ENCODE peak calls at places on chromosomes 5 and 9, in nine cellular contexts. O, Y, H, S, V, C, L, D and A are unnamed samples.

GRCh38 chr5:88954511-88954910 is 71.5 kb upstream of the MEF2C start:
- DNase-seq in O (no peak), Y (no peak), H (no peak), S (no peak), V (no peak), C (no peak), L (no peak), D (no peak), A (no peak)

GRCh38 chr9:120366646-120367019 is 213.3 kb downstream of the CDK5RAP2 start:
- DNase-seq in O (no peak), Y (no peak), H (peak), S (no peak), V (no peak), C (no peak), L (peak), D (no peak), A (no peak)

GRCh38 chr5:179377421-179378115 is 32.3 kb upstream of the ADAMTS2 start:
- DNase-seq in O (peak), Y (no peak), H (no peak), S (no peak), V (no peak), C (peak), L (peak), D (no peak), A (no peak)

GRCh38 chr5:151812757-151813309 is 41.1 kb downstream of the G3BP1 start:
- DNase-seq in O (no peak), Y (no peak), H (no peak), S (no peak), V (no peak), C (no peak), L (peak), D (no peak), A (peak)

GRCh38 chr5:67858470-67859096 is 357.0 kb upstream of the PIK3R1 start:
- DNase-seq in O (no peak), Y (no peak), H (no peak), S (no peak), V (no peak), C (no peak), L (no peak), D (no peak), A (no peak)

GRCh38 chr5:132680780-132681475 is 7.1 kb downstream of the IL4 start:
- DNase-seq in O (no peak), Y (no peak), H (no peak), S (no peak), V (peak), C (no peak), L (no peak), D (no peak), A (no peak)

GRCh38 chr9:93677061-93677571 is 100.7 kb downstream of the PHF2 start:
- DNase-seq in O (peak), Y (peak), H (no peak), S (no peak), V (no peak), C (peak), L (no peak), D (peak), A (no peak)

GRCh38 chr9:655875-656274 is 185.6 kb upstream of the DMRT1 start:
- DNase-seq in O (peak), Y (peak), H (peak), S (no peak), V (no peak), C (peak), L (no peak), D (no peak), A (no peak)

GRCh38 chr9:123267481-123268239 is 726 bp downstream of the STRBP start:
- DNase-seq in O (peak), Y (peak), H (no peak), S (no peak), V (no peak), C (peak), L (no peak), D (peak), A (peak)

GRCh38 chr5:12125895-12126294 is 221.6 kb upstream of the CTNND2 start:
- DNase-seq in O (no peak), Y (no peak), H (no peak), S (no peak), V (no peak), C (no peak), L (no peak), D (no peak), A (no peak)

GRCh38 chr5:171521219-171521633 is 101.8 kb downstream of the FGF18 start:
- DNase-seq in O (no peak), Y (peak), H (no peak), S (no peak), V (no peak), C (no peak), L (peak), D (no peak), A (no peak)

GRCh38 chr5:150410524-150411244 is 2.0 kb downstream of the CD74 start:
- DNase-seq in O (no peak), Y (peak), H (peak), S (no peak), V (no peak), C (peak), L (peak), D (no peak), A (peak)

GRCh38 chr5:42912184-42912766 is 100.6 kb upstream of the SELENOP start:
- DNase-seq in O (no peak), Y (no peak), H (peak), S (no peak), V (no peak), C (no peak), L (peak), D (no peak), A (peak)

GRCh38 chr9:99030082-99030481 is 74.8 kb upstream of the TGFBR1 start:
- DNase-seq in O (no peak), Y (no peak), H (no peak), S (no peak), V (no peak), C (no peak), L (peak), D (no peak), A (no peak)

GRCh38 chr5:95078868-95079267 is 206.0 kb downstream of the MCTP1 start:
- DNase-seq in O (no peak), Y (no peak), H (no peak), S (no peak), V (no peak), C (no peak), L (no peak), D (no peak), A (no peak)

GRCh38 chr5:115179959-115180709 is 10.4 kb upstream of the TRIM36 start:
- DNase-seq in O (no peak), Y (no peak), H (no peak), S (no peak), V (no peak), C (no peak), L (peak), D (no peak), A (peak)

GRCh38 chr5:136228358-136228757 is 35.4 kb upstream of the SMIM32 start:
- DNase-seq in O (no peak), Y (no peak), H (no peak), S (no peak), V (no peak), C (no peak), L (no peak), D (no peak), A (no peak)

GRCh38 chr9:109192732-109193361 is 25.8 kb upstream of the FRRS1L start:
- DNase-seq in O (peak), Y (no peak), H (no peak), S (no peak), V (no peak), C (peak), L (peak), D (no peak), A (peak)

GRCh38 chr9:77471572-77471971 is 176.6 kb downstream of the GNA14 start:
- DNase-seq in O (no peak), Y (no peak), H (no peak), S (no peak), V (no peak), C (no peak), L (no peak), D (no peak), A (no peak)

GRCh38 chr9:122991370-122991830 is 42.1 kb upstream of the GPR21 start:
- DNase-seq in O (no peak), Y (peak), H (peak), S (no peak), V (no peak), C (no peak), L (peak), D (no peak), A (peak)

GRCh38 chr9:13575558-13575957 is 296.1 kb upstream of the MPDZ start:
- DNase-seq in O (no peak), Y (peak), H (no peak), S (no peak), V (no peak), C (no peak), L (no peak), D (no peak), A (no peak)

GRCh38 chr5:105945203-105945972 is 1725.3 kb downstream of the EFNA5 start:
- DNase-seq in O (no peak), Y (no peak), H (no peak), S (no peak), V (no peak), C (no peak), L (no peak), D (no peak), A (no peak)

GRCh38 chr5:142059304-142059940 is 46.6 kb upstream of the GNPDA1 start:
- DNase-seq in O (peak), Y (no peak), H (peak), S (no peak), V (no peak), C (no peak), L (no peak), D (no peak), A (no peak)

GRCh38 chr5:170817195-170817594 is 33.7 kb downstream of the GABRP start:
- DNase-seq in O (no peak), Y (no peak), H (no peak), S (no peak), V (no peak), C (no peak), L (peak), D (no peak), A (no peak)

GRCh38 chr5:173707392-173707791 is 90.9 kb upstream of the BOD1 start:
- DNase-seq in O (no peak), Y (no peak), H (peak), S (no peak), V (no peak), C (no peak), L (peak), D (no peak), A (no peak)

GRCh38 chr5:110054240-110054639 is 364.5 kb downstream of the MAN2A1 start:
- DNase-seq in O (no peak), Y (no peak), H (peak), S (peak), V (no peak), C (peak), L (peak), D (no peak), A (peak)

GRCh38 chr5:66440202-66440680 is 156.0 kb upstream of the MAST4 start:
- DNase-seq in O (no peak), Y (peak), H (no peak), S (no peak), V (peak), C (no peak), L (peak), D (no peak), A (no peak)

GRCh38 chr5:31867219-31867618 is 228.3 kb downstream of the PDZD2 start:
- DNase-seq in O (peak), Y (no peak), H (no peak), S (no peak), V (no peak), C (no peak), L (no peak), D (no peak), A (no peak)

GRCh38 chr9:82206946-82207345 is 218.4 kb downstream of the SPATA31D1 start:
- DNase-seq in O (no peak), Y (no peak), H (no peak), S (no peak), V (no peak), C (no peak), L (no peak), D (no peak), A (no peak)

GRCh38 chr5:132729896-132730295 is 7.5 kb downstream of the KIF3A start:
- DNase-seq in O (no peak), Y (no peak), H (no peak), S (no peak), V (no peak), C (no peak), L (no peak), D (no peak), A (no peak)

GRCh38 chr5:133048993-133049725 is 2.7 kb upstream of the HSPA4 start:
- DNase-seq in O (no peak), Y (no peak), H (no peak), S (no peak), V (no peak), C (no peak), L (peak), D (no peak), A (no peak)

GRCh38 chr9:69758001-69758730 is 1.6 kb downstream of the PTAR1 start:
- DNase-seq in O (no peak), Y (no peak), H (no peak), S (no peak), V (no peak), C (no peak), L (peak), D (no peak), A (peak)

GRCh38 chr9:69760278-69760610 is 433 bp upstream of the PTAR1 start:
- DNase-seq in O (no peak), Y (no peak), H (peak), S (no peak), V (no peak), C (no peak), L (no peak), D (no peak), A (no peak)

GRCh38 chr9:69762527-69762926 is 2.7 kb upstream of the PTAR1 start:
- DNase-seq in O (no peak), Y (no peak), H (no peak), S (no peak), V (no peak), C (no peak), L (peak), D (no peak), A (no peak)

GRCh38 chr9:69758981-69759477 is 782 bp downstream of the PTAR1 start:
- DNase-seq in O (no peak), Y (no peak), H (peak), S (no peak), V (no peak), C (no peak), L (no peak), D (no peak), A (peak)

DNA sequence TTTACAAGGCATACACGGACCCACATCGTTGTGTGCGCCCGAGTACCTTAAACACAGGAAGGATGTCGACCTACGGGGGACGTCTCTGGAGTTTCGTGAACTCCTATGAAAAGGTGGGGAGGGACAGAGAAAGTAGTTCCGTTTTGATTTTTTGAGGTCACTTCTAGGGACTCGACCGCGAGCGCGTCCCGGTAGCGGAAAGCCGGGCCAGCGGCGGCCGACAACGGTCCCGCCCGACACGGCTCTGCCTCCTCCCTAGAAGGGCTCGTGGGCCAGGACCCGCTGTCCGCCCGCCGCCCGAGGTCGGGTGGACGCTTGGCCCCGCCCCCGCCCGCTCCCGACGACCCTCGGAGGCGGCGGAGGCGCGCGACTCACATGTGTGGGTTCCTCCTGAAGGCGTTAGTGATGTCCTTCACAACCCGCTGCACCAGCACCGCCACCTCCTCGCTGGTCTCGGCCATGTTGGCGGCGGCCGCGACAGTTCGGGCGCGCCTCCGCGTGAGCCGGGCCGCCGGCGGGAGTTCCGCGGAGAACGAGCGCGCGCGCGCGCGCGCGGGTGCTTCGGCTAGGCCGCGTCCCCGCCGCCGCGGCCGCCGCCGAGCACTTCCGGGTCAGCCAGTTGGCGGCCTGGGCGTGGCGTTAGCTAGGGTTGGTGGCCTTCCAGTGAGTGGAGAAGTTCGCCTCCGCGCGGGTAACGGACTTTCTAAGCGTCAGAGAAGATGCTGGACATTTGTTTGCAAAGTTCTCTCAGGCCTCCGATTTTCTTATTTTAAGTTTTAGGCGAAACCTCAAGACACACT is at the start of gene PTAR1:
- DNase-seq in O (peak), Y (peak), H (peak), S (peak), V (peak), C (peak), L (peak), D (peak), A (peak)
- TF ChIP-seq POLR2A in O (no peak), Y (peak), H (peak), S (peak), V (peak), C (no peak), L (peak), D (peak), A (peak)

DNA sequence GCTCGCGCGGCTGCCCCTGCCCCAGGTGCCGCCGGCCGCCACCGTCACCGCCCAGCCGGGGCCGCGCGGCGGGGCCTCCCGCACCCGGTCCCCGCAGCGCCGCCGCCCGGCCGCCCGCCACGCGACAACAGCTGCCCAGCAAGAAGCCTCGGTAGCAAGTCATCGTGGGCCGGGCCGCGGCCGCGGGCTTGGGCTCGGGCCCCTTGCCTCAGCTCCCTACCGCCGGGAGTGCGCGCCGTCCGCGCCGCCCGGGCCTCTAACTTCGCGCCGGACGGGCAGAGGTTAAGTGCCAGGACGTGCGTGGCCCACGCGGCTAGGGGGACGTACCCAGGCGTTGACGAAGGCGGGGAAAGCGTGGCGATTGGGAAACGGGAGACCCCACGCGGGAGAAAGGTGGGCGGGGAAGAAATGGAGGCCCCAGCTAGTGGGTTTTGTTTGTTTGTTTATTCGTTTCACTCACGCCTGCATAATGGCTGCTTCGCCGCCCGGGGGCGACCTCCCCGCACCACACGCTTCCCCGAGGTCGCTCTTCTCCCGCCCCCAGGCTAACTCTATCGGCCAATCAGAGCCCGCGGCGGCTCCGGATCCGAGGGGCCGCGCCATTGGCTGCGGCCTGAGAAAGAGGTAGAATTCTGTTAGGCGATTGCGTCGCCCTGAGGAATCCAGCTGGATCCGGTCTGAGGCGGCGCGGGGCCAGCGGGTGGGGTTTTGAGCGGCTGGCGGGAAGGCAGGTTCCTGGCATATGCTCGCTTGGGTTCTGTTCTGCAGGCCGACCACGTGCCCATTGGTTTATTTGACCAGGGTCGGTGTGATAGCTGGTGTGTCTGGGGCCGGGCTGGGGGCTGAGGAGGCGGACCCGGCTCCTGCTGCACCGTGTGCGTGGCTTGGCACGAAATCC is at the start of gene NADK2:
- DNase-seq in O (peak), Y (peak), H (peak), S (peak), V (peak), C (peak), L (peak), D (peak), A (peak)
- TF ChIP-seq POLR2A in O (no peak), Y (peak), H (peak), S (no peak), V (peak), C (no peak), L (peak), D (peak), A (peak)

GRCh38 chr5:80487829-80488708 is at the start of gene FAM151B:
- DNase-seq in O (peak), Y (peak), H (peak), S (peak), V (peak), C (peak), L (peak), D (peak), A (peak)
- TF ChIP-seq POLR2A in O (no peak), Y (no peak), H (no peak), S (no peak), V (no peak), C (no peak), L (peak), D (no peak), A (no peak)

DNA sequence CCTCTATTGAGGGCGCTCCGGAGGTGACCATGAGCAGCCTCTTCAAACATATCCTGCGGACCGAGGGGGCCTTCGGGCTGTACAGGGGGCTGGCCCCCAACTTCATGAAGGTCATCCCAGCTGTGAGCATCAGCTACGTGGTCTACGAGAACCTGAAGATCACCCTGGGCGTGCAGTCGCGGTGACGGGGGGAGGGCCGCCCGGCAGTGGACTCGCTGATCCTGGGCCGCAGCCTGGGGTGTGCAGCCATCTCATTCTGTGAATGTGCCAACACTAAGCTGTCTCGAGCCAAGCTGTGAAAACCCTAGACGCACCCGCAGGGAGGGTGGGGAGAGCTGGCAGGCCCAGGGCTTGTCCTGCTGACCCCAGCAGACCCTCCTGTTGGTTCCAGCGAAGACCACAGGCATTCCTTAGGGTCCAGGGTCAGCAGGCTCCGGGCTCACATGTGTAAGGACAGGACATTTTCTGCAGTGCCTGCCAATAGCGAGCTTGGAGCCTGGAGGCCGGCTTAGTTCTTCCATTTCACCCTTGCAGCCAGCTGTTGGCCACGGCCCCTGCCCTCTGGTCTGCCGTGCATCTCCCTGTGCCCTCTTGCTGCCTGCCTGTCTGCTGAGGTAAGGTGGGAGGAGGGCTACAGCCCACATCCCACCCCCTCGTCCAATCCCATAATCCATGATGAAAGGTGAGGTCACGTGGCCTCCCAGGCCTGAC is 20.1 kb downstream of the PTGES2 start:
- DNase-seq in O (no peak), Y (no peak), H (no peak), S (no peak), V (no peak), C (no peak), L (no peak), D (no peak), A (no peak)
- TF ChIP-seq POLR2A in O (no peak), Y (no peak), H (no peak), S (no peak), V (no peak), C (no peak), L (no peak), D (no peak), A (no peak)